ENCODE peak calls at places on chromosomes 16 and 17, in eight cellular contexts. N is fibroblast of pulmonary artery, W is Panc1, D is HFFc6, F is left lung, J is choroid plexus epithelial cell, H is breast epithelium, Z is Peyer's patch. I is an unnamed sample.

GRCh38 chr16:78506372-78507193 is 407.1 kb downstream of the WWOX start:
- DNase-seq in N (no peak), W (no peak), D (no peak), F (no peak), J (no peak), H (no peak), Z (no peak), I (no peak)

GRCh38 chr17:3575506-3575905 is 17.9 kb upstream of the TRPV3 start:
- DNase-seq in N (peak), W (peak), D (peak), F (no peak), J (peak), H (no peak), Z (no peak), I (no peak)

GRCh38 chr17:48498168-48498840 is 32.5 kb downstream of the HOXB1 start:
- DNase-seq in N (no peak), W (no peak), D (no peak), F (no peak), J (no peak), H (no peak), Z (no peak), I (no peak)

GRCh38 chr17:78796134-78796900 is 14.2 kb upstream of the CYTH1 start:
- DNase-seq in N (no peak), W (no peak), D (no peak), F (no peak), J (no peak), H (no peak), Z (no peak), I (no peak)

GRCh38 chr16:84186685-84187437 is at the start of gene TAF1C:
- DNase-seq in N (peak), W (peak), D (peak), F (peak), J (peak), H (peak), Z (peak), I (peak)

GRCh38 chr17:18197535-18198194 is 14.0 kb downstream of the ALKBH5 start:
- DNase-seq in N (no peak), W (no peak), D (no peak), F (no peak), J (no peak), H (no peak), Z (no peak), I (no peak)

GRCh38 chr16:66084306-66084705 is 282.2 kb upstream of the CDH5 start:
- DNase-seq in N (no peak), W (no peak), D (peak), F (no peak), J (no peak), H (no peak), Z (no peak), I (no peak)

GRCh38 chr16:85528528-85529387 is 84.4 kb upstream of the GSE1 start:
- DNase-seq in N (no peak), W (no peak), D (no peak), F (no peak), J (no peak), H (no peak), Z (no peak), I (no peak)

GRCh38 chr16:84165746-84166145 is 20.6 kb downstream of the DNAAF1 start:
- DNase-seq in N (no peak), W (no peak), D (no peak), F (no peak), J (no peak), H (no peak), Z (no peak), I (no peak)

GRCh38 chr17:65532491-65532890 is 29.0 kb downstream of the AXIN2 start:
- DNase-seq in N (no peak), W (no peak), D (no peak), F (no peak), J (no peak), H (no peak), Z (no peak), I (no peak)

GRCh38 chr17:2028234-2028614 is 1.7 kb upstream of the DPH1 start:
- DNase-seq in N (no peak), W (no peak), D (no peak), F (no peak), J (no peak), H (no peak), Z (no peak), I (no peak)

GRCh38 chr17:78375401-78376079 is 2.9 kb upstream of the PGS1 start:
- DNase-seq in N (peak), W (no peak), D (peak), F (peak), J (peak), H (no peak), Z (no peak), I (no peak)

GRCh38 chr17:1275205-1275961 is 4.1 kb upstream of the TRARG1 start:
- DNase-seq in N (no peak), W (no peak), D (no peak), F (no peak), J (no peak), H (no peak), Z (no peak), I (no peak)

GRCh38 chr17:42270596-42270995 is 5.6 kb downstream of the STAT5B start:
- DNase-seq in N (no peak), W (no peak), D (no peak), F (no peak), J (no peak), H (no peak), Z (no peak), I (no peak)

GRCh38 chr17:82696916-82697807 is 1.3 kb downstream of the RAB40B start:
- DNase-seq in N (no peak), W (no peak), D (no peak), F (no peak), J (no peak), H (no peak), Z (no peak), I (no peak)

GRCh38 chr16:24685539-24686432 is 43.7 kb upstream of the TNRC6A start:
- DNase-seq in N (peak), W (no peak), D (peak), F (peak), J (peak), H (no peak), Z (no peak), I (no peak)

GRCh38 chr16:866252-866651 is 65.7 kb upstream of the GNG13 start:
- DNase-seq in N (no peak), W (no peak), D (no peak), F (no peak), J (no peak), H (no peak), Z (no peak), I (no peak)

GRCh38 chr17:42797067-42798007 is 1.2 kb downstream of the COA3 start:
- DNase-seq in N (no peak), W (no peak), D (no peak), F (no peak), J (no peak), H (no peak), Z (no peak), I (no peak)

GRCh38 chr16:9090101-9090959 is 1.1 kb upstream of the HAPSTR1 start:
- DNase-seq in N (no peak), W (no peak), D (no peak), F (peak), J (no peak), H (peak), Z (peak), I (no peak)

GRCh38 chr16:11252482-11252931 is 3.5 kb downstream of the SOCS1 start:
- DNase-seq in N (no peak), W (no peak), D (no peak), F (no peak), J (no peak), H (no peak), Z (no peak), I (no peak)

GRCh38 chr16:47018223-47018891 is 44.9 kb upstream of the DNAJA2 start:
- DNase-seq in N (peak), W (peak), D (peak), F (no peak), J (peak), H (peak), Z (peak), I (no peak)
- TF ChIP-seq CTCF in N (peak), W (peak), D (peak), F (peak), J (peak), H (peak), Z (peak), I (peak)

DNA sequence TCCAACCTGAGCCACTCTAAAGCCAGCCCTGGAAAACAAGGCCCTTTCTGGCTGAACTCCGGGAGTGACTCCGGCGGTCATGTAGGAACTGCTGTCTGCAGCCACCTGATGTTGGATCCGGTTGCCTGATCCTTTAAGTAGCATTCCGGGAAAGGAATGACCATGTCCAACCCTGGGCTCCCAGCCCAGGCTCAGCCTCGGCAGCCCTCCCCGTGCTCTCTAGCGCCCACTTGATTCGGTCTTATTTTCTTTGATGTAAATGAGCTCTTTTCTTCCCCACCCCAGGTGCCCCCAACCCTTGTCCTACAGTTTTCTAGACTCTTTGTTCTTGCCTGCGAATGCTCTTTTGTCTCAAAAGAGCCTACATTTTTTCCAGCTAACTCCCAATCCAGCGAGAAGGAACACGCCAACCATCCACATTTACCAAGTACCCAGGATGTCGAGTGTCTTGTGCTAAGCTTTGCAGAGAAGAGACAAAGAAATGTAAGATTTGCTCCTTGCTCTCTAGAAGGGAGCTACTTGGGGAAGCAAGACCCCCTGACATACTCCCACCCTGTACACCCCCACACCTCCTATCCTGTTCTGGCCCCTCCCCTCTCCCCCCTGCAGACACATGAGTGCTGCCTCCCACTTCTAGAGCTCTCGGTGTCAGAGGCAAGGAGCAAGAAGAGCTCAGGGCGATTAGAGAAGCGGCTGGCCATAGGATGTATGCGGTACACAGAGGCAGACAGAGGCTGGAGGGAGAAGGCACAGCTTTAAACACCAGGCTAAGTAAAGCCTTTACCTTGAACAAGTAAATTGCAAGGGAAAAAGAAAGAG is 53.8 kb downstream of the COG7 start:
- DNase-seq in N (no peak), W (no peak), D (no peak), F (peak), J (no peak), H (peak), Z (no peak), I (no peak)
- TF ChIP-seq CTCF in N (no peak), W (no peak), D (peak), F (no peak), J (peak), H (no peak), Z (no peak), I (no peak)

GRCh38 chr16:74034862-74035261 is 261.8 kb upstream of the PSMD7 start:
- DNase-seq in N (peak), W (peak), D (no peak), F (no peak), J (peak), H (no peak), Z (no peak), I (no peak)
- TF ChIP-seq CTCF in N (peak), W (peak), D (peak), F (no peak), J (peak), H (no peak), Z (no peak), I (peak)

GRCh38 chr17:39525801-39526506 is 64.7 kb downstream of the CDK12 start:
- DNase-seq in N (no peak), W (no peak), D (no peak), F (peak), J (peak), H (no peak), Z (no peak), I (no peak)

GRCh38 chr17:39531252-39531651 is 70.0 kb downstream of the CDK12 start:
- DNase-seq in N (peak), W (no peak), D (no peak), F (no peak), J (no peak), H (no peak), Z (no peak), I (no peak)

GRCh38 chr17:39530513-39530912 is 69.2 kb downstream of the CDK12 start:
- DNase-seq in N (no peak), W (no peak), D (no peak), F (no peak), J (no peak), H (no peak), Z (no peak), I (no peak)

GRCh38 chr17:39527220-39527813 is 66.0 kb downstream of the CDK12 start:
- DNase-seq in N (peak), W (no peak), D (no peak), F (no peak), J (peak), H (no peak), Z (no peak), I (no peak)

DNA sequence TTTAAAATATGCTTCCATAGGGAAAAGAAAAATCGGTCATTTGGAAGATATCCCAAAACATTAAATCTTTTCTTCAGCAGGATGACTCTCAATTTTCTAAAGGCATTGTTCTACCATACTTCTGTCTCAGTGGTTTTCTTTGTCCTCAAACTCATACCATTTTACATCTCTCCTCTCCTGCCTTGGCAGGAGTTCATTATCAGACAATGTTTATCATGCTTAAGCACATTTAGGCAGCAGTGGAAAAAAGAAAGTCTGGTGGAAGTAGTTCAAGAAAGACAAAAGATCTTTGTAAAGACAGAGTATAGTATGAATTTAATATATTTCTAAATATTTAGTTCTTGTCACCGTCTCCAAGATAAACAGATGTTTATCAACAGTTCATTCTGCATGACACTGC is 68.2 kb downstream of the CDK12 start:
- DNase-seq in N (no peak), W (no peak), D (no peak), F (no peak), J (no peak), H (no peak), Z (no peak), I (no peak)
- TF ChIP-seq CTCF in N (no peak), W (no peak), D (no peak), F (no peak), J (no peak), H (no peak), Z (no peak), I (no peak)

DNA sequence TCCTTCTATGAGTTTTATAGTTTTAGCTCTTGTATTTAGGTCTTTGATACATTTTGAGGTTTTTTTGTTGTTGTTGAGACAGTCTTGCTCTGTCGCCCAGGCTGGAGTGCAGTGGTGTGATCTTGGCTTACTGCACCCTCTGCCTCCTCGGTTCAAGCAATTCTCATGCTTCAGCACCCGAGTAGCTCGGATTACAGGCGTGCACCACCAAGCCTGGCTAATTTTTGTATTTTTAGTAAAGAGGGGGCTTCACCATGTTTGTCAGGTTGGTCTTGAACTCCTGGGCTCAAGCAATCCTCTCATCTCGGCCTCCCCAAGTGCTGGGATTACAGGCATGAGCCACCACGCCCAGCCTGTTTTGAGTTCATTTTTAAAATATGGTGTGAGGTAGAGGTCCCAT is 14.5 kb downstream of the TENT4B start:
- DNase-seq in N (no peak), W (no peak), D (no peak), F (no peak), J (no peak), H (no peak), Z (no peak), I (no peak)
- TF ChIP-seq CTCF in N (no peak), W (no peak), D (no peak), F (no peak), J (no peak), H (no peak), Z (no peak), I (no peak)

GRCh38 chr16:80277182-80277581 is 263.6 kb upstream of the DYNLRB2 start:
- DNase-seq in N (no peak), W (no peak), D (no peak), F (no peak), J (no peak), H (no peak), Z (no peak), I (no peak)
- TF ChIP-seq CTCF in N (no peak), W (no peak), D (no peak), F (no peak), J (no peak), H (no peak), Z (no peak), I (no peak)

GRCh38 chr16:70472786-70473433 is 18.5 kb downstream of the FCSK start:
- DNase-seq in N (no peak), W (no peak), D (no peak), F (no peak), J (no peak), H (no peak), Z (no peak), I (no peak)

GRCh38 chr16:70473446-70474319 is 19.3 kb downstream of the FCSK start:
- DNase-seq in N (no peak), W (no peak), D (no peak), F (no peak), J (no peak), H (no peak), Z (no peak), I (no peak)

GRCh38 chr16:70468776-70469525 is 14.6 kb downstream of the FCSK start:
- DNase-seq in N (no peak), W (no peak), D (no peak), F (no peak), J (no peak), H (no peak), Z (no peak), I (no peak)

GRCh38 chr16:70470141-70470926 is 15.9 kb downstream of the FCSK start:
- DNase-seq in N (no peak), W (no peak), D (no peak), F (no peak), J (no peak), H (no peak), Z (no peak), I (no peak)

DNA sequence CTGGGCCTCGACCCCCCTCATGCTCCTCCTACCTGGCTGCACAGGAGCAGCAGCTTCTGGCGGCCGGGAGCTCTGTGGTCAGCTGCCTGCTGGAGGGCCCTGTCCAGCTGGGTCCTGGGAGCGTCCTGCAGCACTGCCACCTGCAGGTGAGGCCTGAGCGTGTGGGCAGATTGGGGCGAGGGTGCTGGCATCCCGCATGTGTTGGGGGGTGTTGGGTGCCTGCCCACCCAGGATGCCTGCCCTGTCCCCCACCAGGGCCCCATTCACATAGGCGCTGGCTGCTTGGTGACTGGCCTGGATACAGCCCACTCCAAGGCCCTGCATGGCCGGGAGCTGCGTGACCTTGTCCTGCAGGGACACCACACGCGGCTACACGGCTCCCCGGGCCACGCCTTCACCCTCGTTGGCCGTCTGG is 16.5 kb downstream of the FCSK start:
- DNase-seq in N (peak), W (no peak), D (no peak), F (no peak), J (peak), H (no peak), Z (no peak), I (no peak)
- TF ChIP-seq CTCF in N (peak), W (peak), D (peak), F (peak), J (peak), H (no peak), Z (peak), I (peak)

I was measured in D721Med.